ENCODE peak calls at places on chromosomes 13 and 19, in eight cellular contexts. M, S, E, V, N, X, F and Q are unnamed samples.

GRCh38 chr13:76019421-76020044 is 383.4 kb downstream of the LMO7 start:
- DNase-seq in M (no peak), S (peak), E (no peak), V (no peak), N (no peak), X (peak), F (no peak), Q (no peak)

GRCh38 chr13:97562962-97563361 is 129.0 kb downstream of the RAP2A start:
- DNase-seq in M (no peak), S (no peak), E (no peak), V (no peak), N (no peak), X (no peak), F (no peak), Q (no peak)

GRCh38 chr19:12162513-12162881 is 399 bp upstream of the ZNF136 start:
- DNase-seq in M (no peak), S (no peak), E (no peak), V (no peak), N (no peak), X (no peak), F (no peak), Q (no peak)

GRCh38 chr19:39847525-39847924 is 1.3 kb upstream of the FBL start:
- DNase-seq in M (no peak), S (no peak), E (no peak), V (no peak), N (no peak), X (no peak), F (no peak), Q (no peak)

GRCh38 chr13:21823949-21824348 is 153.1 kb downstream of the FGF9 start:
- DNase-seq in M (no peak), S (no peak), E (no peak), V (no peak), N (no peak), X (no peak), F (no peak), Q (no peak)

GRCh38 chr13:21476893-21477472 is 17.9 kb upstream of the ZDHHC20 start:
- DNase-seq in M (peak), S (peak), E (peak), V (peak), N (peak), X (peak), F (peak), Q (peak)

GRCh38 chr19:58466089-58466759 is 656 bp upstream of the ZNF324 start:
- DNase-seq in M (no peak), S (no peak), E (no peak), V (no peak), N (no peak), X (no peak), F (no peak), Q (no peak)

GRCh38 chr19:3175761-3176714 is 2.5 kb upstream of the S1PR4 start:
- DNase-seq in M (peak), S (no peak), E (peak), V (no peak), N (no peak), X (no peak), F (no peak), Q (peak)

GRCh38 chr19:46303702-46304397 is 7.0 kb downstream of the HIF3A start:
- DNase-seq in M (peak), S (peak), E (peak), V (no peak), N (peak), X (peak), F (peak), Q (peak)

GRCh38 chr13:91017669-91018053 is 329.8 kb upstream of the MIR17HG start:
- DNase-seq in M (no peak), S (peak), E (no peak), V (no peak), N (no peak), X (peak), F (no peak), Q (peak)

GRCh38 chr19:38801359-38802095 is 11.2 kb downstream of the LGALS4 start:
- DNase-seq in M (no peak), S (no peak), E (no peak), V (no peak), N (no peak), X (no peak), F (no peak), Q (no peak)

GRCh38 chr19:4730740-4731171 is 7.1 kb upstream of the DPP9 start:
- DNase-seq in M (no peak), S (peak), E (no peak), V (no peak), N (no peak), X (no peak), F (no peak), Q (no peak)

GRCh38 chr13:30332516-30333165 is 25.3 kb upstream of the KATNAL1 start:
- DNase-seq in M (no peak), S (no peak), E (no peak), V (no peak), N (no peak), X (no peak), F (no peak), Q (no peak)

GRCh38 chr13:61255035-61255796 is 160.4 kb downstream of the PCDH20 start:
- DNase-seq in M (no peak), S (peak), E (no peak), V (no peak), N (no peak), X (no peak), F (no peak), Q (peak)

GRCh38 chr13:43159007-43159406 is 135.6 kb downstream of the DNAJC15 start:
- DNase-seq in M (no peak), S (no peak), E (no peak), V (no peak), N (no peak), X (no peak), F (no peak), Q (peak)

GRCh38 chr19:49229416-49229815 is 71.8 kb downstream of the TRPM4 start:
- DNase-seq in M (no peak), S (no peak), E (no peak), V (no peak), N (no peak), X (no peak), F (no peak), Q (no peak)

GRCh38 chr13:97286317-97287046 is 64.3 kb downstream of the MBNL2 start:
- DNase-seq in M (no peak), S (no peak), E (no peak), V (no peak), N (no peak), X (no peak), F (no peak), Q (no peak)

GRCh38 chr19:7926021-7926726 is at the start of gene CTXN1:
- DNase-seq in M (peak), S (peak), E (peak), V (no peak), N (no peak), X (peak), F (peak), Q (peak)

GRCh38 chr13:91401916-91402315 is 3.5 kb downstream of the GPC5 start:
- DNase-seq in M (no peak), S (no peak), E (no peak), V (no peak), N (no peak), X (no peak), F (no peak), Q (no peak)

GRCh38 chr19:6890421-6890913 is 3.1 kb downstream of the ADGRE1 start:
- DNase-seq in M (no peak), S (no peak), E (no peak), V (no peak), N (no peak), X (no peak), F (no peak), Q (no peak)

GRCh38 chr13:32060319-32060924 is 28.8 kb downstream of the FRY start:
- DNase-seq in M (no peak), S (peak), E (no peak), V (no peak), N (no peak), X (peak), F (no peak), Q (no peak)

GRCh38 chr13:64505511-64505910 is 2724.6 kb downstream of the PCDH9 start:
- DNase-seq in M (no peak), S (no peak), E (no peak), V (no peak), N (no peak), X (no peak), F (no peak), Q (no peak)

GRCh38 chr19:10516671-10517286 is 468 bp downstream of the S1PR5 start:
- DNase-seq in M (no peak), S (no peak), E (no peak), V (no peak), N (no peak), X (no peak), F (no peak), Q (no peak)

GRCh38 chr19:46659151-46660007 is 1.6 kb downstream of the DACT3 start:
- DNase-seq in M (no peak), S (peak), E (peak), V (no peak), N (no peak), X (no peak), F (peak), Q (no peak)

GRCh38 chr13:77492982-77493381 is 42.5 kb upstream of the SCEL start:
- DNase-seq in M (no peak), S (no peak), E (no peak), V (no peak), N (no peak), X (no peak), F (no peak), Q (peak)

DNA sequence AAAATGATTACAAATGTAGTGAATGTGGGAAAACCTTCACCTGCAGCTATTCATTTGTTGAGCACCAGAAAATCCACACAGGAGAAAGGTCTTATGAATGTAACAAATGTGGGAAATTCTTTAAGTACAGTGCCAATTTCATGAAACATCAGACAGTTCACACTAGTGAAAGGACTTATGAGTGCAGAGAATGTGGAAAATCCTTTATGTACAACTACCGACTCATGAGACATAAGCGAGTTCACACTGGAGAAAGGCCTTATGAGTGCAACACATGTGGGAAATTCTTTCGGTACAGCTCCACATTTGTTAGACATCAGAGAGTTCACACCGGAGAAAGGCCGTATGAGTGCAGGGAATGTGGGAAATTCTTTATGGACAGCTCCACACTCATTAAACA is 9.2 kb downstream of the ZNF548 start:
- DNase-seq in M (no peak), S (no peak), E (no peak), V (no peak), N (no peak), X (no peak), F (no peak), Q (no peak)
- H3K27ac ChIP-seq in M (no peak), S (no peak), E (no peak), V (no peak), N (no peak), X (no peak), F (no peak), Q (no peak)

DNA sequence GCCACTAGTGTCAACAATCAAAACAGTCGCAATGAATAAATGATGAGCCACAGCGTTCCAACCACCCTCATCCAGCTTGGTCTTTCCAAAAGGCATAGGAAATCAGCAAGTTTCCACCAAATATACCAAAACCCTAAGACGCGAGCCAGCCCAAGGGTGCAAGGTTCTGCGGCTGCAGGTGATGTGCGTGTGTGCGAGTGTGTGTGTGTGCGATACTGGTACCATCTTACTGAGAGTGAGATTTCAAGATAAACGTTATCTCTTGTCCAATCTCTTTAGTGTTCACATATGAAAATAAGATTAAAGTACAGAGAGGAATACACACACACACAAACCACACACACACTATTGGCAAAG is 895 bp upstream of the TRPC4 start:
- DNase-seq in M (no peak), S (no peak), E (no peak), V (no peak), N (no peak), X (no peak), F (no peak), Q (no peak)
- TF ChIP-seq CTCF in M (no peak), S (peak), E (no peak), V (no peak), N (no peak), X (no peak), F (no peak), Q (no peak)

DNA sequence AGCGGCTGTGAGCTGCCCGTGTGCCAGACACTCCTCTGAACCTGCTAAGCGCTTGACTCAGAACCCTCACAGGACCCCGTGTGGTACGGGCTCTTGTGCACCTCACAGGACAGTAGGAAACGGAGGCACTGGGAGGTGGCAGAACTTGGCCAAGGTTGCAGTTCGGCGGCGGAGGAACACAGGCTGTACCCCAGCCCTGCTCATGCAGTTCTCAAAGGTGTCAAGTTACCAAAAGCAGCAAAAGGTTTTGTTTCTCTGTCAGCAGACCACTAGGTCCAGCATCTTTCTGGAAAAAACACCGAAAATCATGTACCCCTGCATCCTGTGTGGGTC is 21.6 kb downstream of the CFAP97D2 start:
- DNase-seq in M (no peak), S (no peak), E (no peak), V (no peak), N (no peak), X (no peak), F (no peak), Q (peak)
- H3K4me3 ChIP-seq in M (no peak), S (no peak), E (no peak), V (peak), N (no peak), X (no peak), F (no peak), Q (no peak)

DNA sequence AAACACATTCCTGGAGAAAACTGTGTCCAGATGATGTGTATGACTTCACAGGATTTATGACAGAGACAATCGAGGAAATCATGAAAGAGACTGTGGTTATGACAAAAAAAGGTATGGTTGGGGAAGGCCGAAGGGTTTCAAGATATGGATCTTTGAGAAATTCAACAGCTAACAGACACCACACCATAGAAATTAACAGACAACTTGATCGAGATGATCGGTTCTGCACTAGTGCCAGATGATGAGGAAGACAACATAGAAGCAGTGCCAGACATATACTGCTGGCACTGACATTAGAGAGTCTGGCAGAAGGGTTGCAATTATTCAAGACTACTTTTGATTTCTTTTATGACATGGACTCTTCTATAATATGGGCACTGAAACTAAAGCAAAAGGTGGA is 37.2 kb downstream of the KCNRG start:
- DNase-seq in M (no peak), S (no peak), E (no peak), V (no peak), N (no peak), X (no peak), F (no peak), Q (no peak)
- H3K27ac ChIP-seq in M (no peak), S (no peak), E (no peak), V (no peak), N (no peak), X (no peak), F (no peak), Q (no peak)